ENCODE peak calls at places on chromosome 11, in eight cellular contexts. K, R, U, Y, W, V, S and X are unnamed samples. For H3K4me1, the result is how much of the 10 kb centered on the place peaks cover.

GRCh38 chr11:69292221-69292648 is 1.7 kb upstream of the MYEOV start:
- DNase-seq in W (peak), Y (peak), U (no peak), R (no peak), S (peak), K (peak), V (no peak), X (no peak)

GRCh38 chr11:116925050-116925449 is 87.6 kb upstream of the APOA1 start:
- DNase-seq in U (no peak), K (no peak), S (no peak), W (no peak), R (no peak), Y (no peak), V (no peak), X (no peak)

GRCh38 chr11:86062719-86063118 is 6.2 kb downstream of the PICALM start:
- DNase-seq in S (no peak), U (no peak), K (no peak), V (no peak), Y (no peak), W (no peak), R (no peak), X (no peak)

GRCh38 chr11:9802291-9802861 is 138.5 kb downstream of the SWAP70 start:
- DNase-seq in U (no peak), W (no peak), K (no peak), R (no peak), S (no peak), V (no peak), Y (no peak), X (no peak)

GRCh38 chr11:11396290-11397042 is 43.4 kb upstream of the CSNK2A3 start:
- DNase-seq in W (no peak), R (no peak), K (no peak), S (no peak), U (no peak), V (no peak), Y (no peak), X (no peak)

GRCh38 chr11:9066432-9066925 is 24.9 kb downstream of the SCUBE2 start:
- DNase-seq in S (no peak), U (no peak), Y (no peak), R (peak), K (no peak), W (no peak), V (no peak), X (no peak)

GRCh38 chr11:9838229-9838628 is 174.4 kb downstream of the SWAP70 start:
- DNase-seq in Y (no peak), W (no peak), U (no peak), K (no peak), V (no peak), S (no peak), R (no peak), X (no peak)

GRCh38 chr11:62687508-62688396 is 1.6 kb downstream of the LRRN4CL start:
- DNase-seq in S (no peak), K (no peak), R (no peak), U (no peak), V (no peak), W (no peak), Y (peak), X (peak)

GRCh38 chr11:117199916-117200812 is 994 bp downstream of the TAGLN start:
- DNase-seq in K (no peak), Y (peak), V (no peak), U (no peak), W (no peak), R (no peak), S (no peak), X (no peak)

GRCh38 chr11:11528986-11529385 is 92.8 kb downstream of the GALNT18 start:
- DNase-seq in V (no peak), Y (no peak), S (no peak), K (no peak), R (no peak), U (no peak), W (no peak), X (no peak)

GRCh38 chr11:71456294-71456693 is 3.3 kb downstream of the NADSYN1 start:
- DNase-seq in Y (no peak), W (no peak), U (no peak), K (peak), S (no peak), R (no peak), V (no peak), X (peak)

GRCh38 chr11:46102843-46103242 is 18.4 kb downstream of the PHF21A start:
- DNase-seq in Y (no peak), R (no peak), V (no peak), K (no peak), U (no peak), W (no peak), S (no peak), X (no peak)

GRCh38 chr11:122898799-122899198 is 16.2 kb downstream of the JHY start:
- DNase-seq in U (no peak), V (no peak), K (no peak), S (no peak), R (no peak), Y (no peak), W (no peak), X (no peak)

DNA sequence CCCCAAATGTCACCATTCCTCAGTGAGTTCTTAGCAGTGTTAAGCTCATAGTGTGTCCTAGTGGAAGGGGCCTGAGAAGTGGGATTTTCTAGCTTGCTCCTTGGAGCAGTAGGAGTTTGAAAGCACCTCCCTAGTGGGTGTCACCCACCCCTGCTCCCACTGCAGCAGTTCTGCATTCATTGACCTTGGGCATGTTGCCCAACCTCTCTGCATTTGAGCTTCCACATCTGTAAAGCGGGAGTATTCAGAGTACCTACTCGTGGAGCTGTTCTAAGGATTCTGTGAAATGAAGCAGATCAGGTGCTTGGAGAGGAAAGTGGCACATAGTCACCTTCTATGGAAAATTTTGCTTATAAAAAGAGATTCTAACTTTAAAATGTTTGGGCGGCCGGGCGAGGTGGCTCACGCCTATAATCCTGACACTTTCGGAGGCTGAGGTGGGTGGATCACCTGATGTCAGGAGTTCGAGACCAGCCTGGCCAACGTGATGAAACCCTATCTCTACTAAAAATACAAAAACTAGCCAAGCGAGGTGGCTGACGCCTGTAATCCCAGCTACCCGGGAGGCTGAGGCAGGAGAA is 16.9 kb downstream of the LMO2 start:
- DNase-seq in S (no peak), R (no peak), U (no peak), Y (no peak), K (no peak), V (no peak), W (no peak), X (no peak)
- H3K4me1 ChIP-seq in S (under half), R (under half), U (under half), Y (under half), K (under half), V (under half), W (under half), X (under half)

DNA sequence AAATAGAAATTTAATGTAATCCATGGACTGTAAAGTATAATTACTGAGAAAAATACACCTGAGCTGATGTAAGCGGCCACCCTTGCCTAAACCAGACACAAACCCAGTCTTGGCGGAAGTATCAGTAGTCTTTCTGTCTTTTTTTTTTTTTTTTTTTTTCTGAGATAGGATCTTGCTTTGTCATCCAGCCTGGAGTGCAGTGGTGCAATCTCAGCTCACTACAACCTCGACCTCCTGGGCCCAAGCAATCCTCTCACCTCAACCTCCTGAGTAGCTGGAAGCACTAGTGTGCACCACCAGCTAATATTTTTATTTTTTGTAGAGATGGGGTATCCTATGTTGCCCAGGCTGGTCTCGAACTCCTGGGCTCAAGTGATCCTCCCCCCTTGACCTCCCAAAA is 5.5 kb upstream of the CXCR5 start:
- DNase-seq in S (no peak), R (no peak), W (no peak), K (peak), Y (no peak), U (no peak), V (no peak), X (no peak)
- H3K4me1 ChIP-seq in S (half or more), R (under half), W (half or more), K (under half), Y (under half), U (under half), V (under half), X (under half)

DNA sequence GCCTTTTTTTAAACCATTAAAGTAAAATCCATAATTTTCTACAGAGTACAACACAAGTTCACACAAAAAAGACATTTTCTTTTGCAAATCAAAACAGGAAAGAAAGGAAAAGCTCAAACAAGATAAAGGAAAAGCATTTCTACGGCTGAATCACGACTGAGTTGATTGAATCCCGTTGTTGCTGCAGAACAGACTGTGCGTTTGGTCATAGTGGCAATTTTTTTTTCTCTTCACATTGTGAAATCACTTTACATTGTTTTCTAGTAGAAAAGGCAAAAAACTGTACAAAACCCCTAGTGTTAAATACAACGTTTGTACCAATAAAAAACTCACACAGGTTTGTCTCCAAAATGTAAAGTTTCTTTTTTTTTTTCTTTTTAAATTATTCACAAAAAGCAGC is 17.3 kb upstream of the RAPSN start:
- DNase-seq in W (no peak), R (no peak), V (no peak), Y (no peak), S (no peak), U (no peak), K (no peak), X (no peak)
- H3K4me1 ChIP-seq in W (under half), R (under half), V (under half), Y (under half), S (under half), U (under half), K (under half), X (under half)

DNA sequence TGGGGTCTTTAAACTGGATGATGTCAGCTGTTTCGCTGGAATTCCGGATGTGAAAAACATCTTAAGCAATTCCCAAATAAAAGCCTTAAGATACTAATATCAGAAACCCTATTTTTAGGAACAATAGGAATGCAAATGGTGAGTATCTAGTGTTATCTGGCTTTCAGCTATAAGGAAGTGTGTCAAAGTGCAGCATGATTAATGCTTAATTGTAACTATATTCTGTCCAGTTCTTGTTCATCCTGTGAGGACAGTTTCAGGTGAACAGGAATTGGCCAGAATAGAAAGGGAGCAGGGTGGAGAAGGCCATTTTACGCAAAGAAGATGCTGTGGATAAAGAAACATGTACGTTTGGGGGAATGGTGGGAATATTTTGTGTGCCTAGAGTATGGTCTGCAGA is 108.2 kb downstream of the RASSF10 start:
- DNase-seq in V (no peak), R (no peak), U (no peak), W (no peak), Y (no peak), K (no peak), S (no peak), X (no peak)
- H3K4me1 ChIP-seq in V (under half), R (under half), U (under half), W (under half), Y (under half), K (under half), S (under half), X (under half)

GRCh38 chr11:2896047-2896446 is 10.5 kb upstream of the CDKN1C start:
- DNase-seq in R (no peak), W (no peak), U (no peak), S (no peak), V (no peak), K (no peak), Y (no peak), X (no peak)

GRCh38 chr11:2899080-2899783 is 13.7 kb upstream of the CDKN1C start:
- DNase-seq in W (no peak), K (no peak), U (no peak), R (no peak), S (no peak), Y (peak), V (peak), X (no peak)

GRCh38 chr11:2897048-2897447 is 11.5 kb upstream of the CDKN1C start:
- DNase-seq in S (no peak), Y (no peak), K (no peak), R (no peak), W (no peak), U (no peak), V (no peak), X (no peak)

GRCh38 chr11:2901196-2901796 is 15.7 kb upstream of the CDKN1C start:
- DNase-seq in Y (no peak), V (no peak), U (peak), R (no peak), K (no peak), W (no peak), S (no peak), X (no peak)

DNA sequence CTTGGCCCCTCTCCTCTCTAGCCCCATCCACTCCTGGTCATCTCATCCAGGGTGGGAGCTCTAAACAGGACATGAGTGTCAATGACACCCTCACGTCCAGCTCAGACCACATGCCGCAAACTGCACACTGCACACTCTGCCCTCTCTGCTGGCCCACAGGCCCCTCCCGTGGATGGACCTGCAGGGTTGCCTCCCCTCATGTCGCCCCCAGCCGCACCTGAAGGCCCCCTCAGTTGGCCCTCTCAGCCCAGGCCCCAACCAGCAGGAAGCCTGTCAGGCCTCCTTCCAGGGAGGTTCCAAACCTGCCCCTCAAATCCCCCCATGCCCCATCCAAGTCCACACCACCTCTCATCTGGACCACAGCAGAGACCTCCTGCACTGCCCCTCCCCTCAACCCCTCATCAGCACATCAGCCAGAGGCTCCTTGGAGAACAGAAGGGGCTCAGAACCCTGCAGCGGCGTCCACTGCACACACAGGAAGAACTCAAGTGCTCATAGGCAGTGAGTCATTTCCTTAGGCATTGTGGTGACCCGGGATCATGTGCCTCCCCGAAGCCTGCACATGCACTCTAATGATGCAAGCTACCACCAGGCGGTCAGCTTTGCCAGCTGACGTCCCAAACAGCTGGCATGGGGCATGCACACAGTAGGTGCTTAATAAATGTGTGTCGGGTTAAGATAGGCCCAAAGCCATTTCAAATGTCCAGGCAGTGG is 12.9 kb upstream of the CDKN1C start:
- DNase-seq in R (peak), Y (peak), V (no peak), W (peak), S (no peak), U (no peak), K (peak), X (no peak)
- H3K4me1 ChIP-seq in R (under half), Y (under half), V (under half), W (under half), S (under half), U (under half), K (under half), X (under half)

GRCh38 chr11:102295045-102295444 is 22.2 kb upstream of the BIRC3 start:
- DNase-seq in W (no peak), Y (no peak), U (no peak), V (no peak), R (no peak), K (no peak), S (no peak), X (no peak)

GRCh38 chr11:102292951-102293350 is 24.3 kb upstream of the BIRC3 start:
- DNase-seq in K (no peak), R (no peak), W (no peak), Y (no peak), V (no peak), U (no peak), S (no peak), X (no peak)

GRCh38 chr11:102291831-102292230 is 25.5 kb upstream of the BIRC3 start:
- DNase-seq in S (no peak), V (no peak), Y (no peak), K (no peak), U (no peak), W (no peak), R (no peak), X (no peak)

GRCh38 chr11:102289510-102290078 is 27.7 kb upstream of the BIRC3 start:
- DNase-seq in W (no peak), R (no peak), S (no peak), V (no peak), K (no peak), Y (no peak), U (no peak), X (no peak)

DNA sequence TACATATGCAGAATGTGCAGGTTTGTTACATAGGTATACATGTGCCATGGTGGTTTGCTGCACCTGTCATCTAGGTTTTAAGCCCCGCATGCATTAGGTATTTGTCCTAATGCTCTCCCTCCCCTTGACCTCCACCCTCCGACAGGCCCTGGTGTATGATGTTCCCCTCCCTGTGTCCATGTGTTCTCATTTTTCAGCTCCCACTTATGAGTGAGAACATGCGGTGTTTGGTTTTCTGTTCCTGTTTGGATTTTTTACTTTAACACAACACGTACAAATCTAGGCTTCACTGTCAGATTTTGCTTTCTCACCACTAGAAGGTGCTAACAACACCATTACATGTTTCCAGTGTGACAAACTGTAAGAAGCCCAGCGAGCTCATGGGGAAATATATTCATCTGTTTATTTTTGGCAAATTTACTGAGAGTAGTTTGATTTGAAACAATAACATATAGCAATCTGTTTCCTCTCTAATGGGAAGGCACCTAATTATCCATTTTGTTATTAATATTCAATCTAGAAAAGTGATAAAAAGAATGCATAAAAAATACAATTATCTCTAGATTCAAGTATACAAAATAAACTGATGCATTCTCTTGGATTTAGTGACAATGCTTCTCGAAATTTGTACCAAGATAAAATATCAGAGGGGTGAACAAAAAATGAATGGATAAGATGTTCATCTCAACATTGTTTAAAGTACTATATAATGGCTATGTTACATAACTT is 23.2 kb upstream of the BIRC3 start:
- DNase-seq in V (no peak), U (no peak), R (no peak), K (no peak), S (no peak), Y (no peak), W (no peak), X (no peak)
- H3K4me1 ChIP-seq in V (under half), U (under half), R (under half), K (under half), S (under half), Y (under half), W (under half), X (under half)

DNA sequence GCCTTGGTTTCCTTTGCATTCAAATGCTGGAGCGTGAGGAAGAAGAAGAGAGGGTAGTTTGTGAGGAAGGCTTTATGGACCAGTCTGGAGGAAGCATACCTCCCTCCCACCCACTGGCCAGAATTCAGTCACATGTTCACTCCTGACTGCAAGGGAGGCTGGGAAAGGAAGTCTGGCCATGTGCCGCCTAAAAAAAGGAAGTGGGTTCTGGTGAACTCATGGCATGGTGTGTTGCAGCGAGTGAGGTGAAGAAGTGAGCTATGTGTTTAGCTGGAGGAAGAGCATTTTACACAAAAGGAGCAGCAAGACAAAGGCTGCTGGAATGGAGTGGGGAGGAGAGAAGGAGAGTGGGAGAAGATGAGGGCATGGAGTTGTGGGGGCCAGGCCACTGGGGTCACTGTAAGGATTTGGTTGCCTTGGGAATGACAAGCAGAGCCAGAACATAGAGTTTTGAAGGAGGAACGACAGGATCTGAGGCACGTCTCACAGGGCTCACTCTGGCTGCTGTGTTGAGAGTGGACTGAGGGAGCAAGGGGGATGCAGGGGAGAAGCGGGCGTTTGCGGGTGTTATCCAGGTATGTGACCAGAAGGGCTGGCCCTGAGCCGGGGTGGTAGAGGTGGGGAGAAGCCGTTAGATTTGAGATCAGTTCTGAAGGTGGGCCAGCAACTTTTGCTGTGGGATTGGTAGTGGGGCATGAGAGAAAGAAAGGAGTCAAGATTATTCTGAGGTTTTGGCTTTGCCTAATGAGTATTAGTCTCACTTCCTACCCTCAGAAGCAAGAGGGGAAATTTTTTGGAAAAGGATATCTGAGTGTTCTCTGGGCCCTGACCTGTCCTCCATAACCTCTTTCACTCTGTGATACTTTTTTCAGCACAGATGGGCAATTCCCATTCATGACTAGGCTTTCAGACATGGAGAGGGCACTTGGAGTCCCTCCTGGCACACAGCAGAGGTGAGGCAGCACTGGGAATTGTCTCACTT is 26.4 kb downstream of the BMAL1 start:
- DNase-seq in R (no peak), K (no peak), W (no peak), V (no peak), S (no peak), Y (no peak), U (no peak), X (peak)
- H3K4me1 ChIP-seq in R (under half), K (half or more), W (half or more), V (under half), S (under half), Y (under half), U (under half), X (under half)